ENCODE peak calls at places on chromosomes 11 and 22, in four cellular contexts. K is adrenal gland, B is GM23338, F is HCT116. V is an unnamed sample.

GRCh38 chr11:69240332-69241074 is 53.5 kb upstream of the MYEOV start:
- DNase-seq in K (peak), B (peak), F (peak), V (no peak)

GRCh38 chr22:48578138-48579034 is 1249.3 kb downstream of the BRD1 start:
- DNase-seq in K (no peak), B (no peak), F (no peak), V (peak)

GRCh38 chr11:33893711-33894401 is 2.0 kb upstream of the LMO2 start:
- DNase-seq in K (peak), B (no peak), F (no peak), V (no peak)

GRCh38 chr11:67303989-67304411 is 670 bp downstream of the SSH3 start:
- DNase-seq in K (peak), B (peak), F (no peak), V (no peak)

GRCh38 chr22:36237462-36238347 is 1.6 kb downstream of the APOL2 start:
- DNase-seq in K (peak), B (no peak), F (no peak), V (no peak)

GRCh38 chr11:118406599-118407166 is 5.3 kb downstream of the ATP5MG start:
- DNase-seq in K (no peak), B (no peak), F (no peak), V (no peak)

GRCh38 chr11:17410606-17411379 is 22.3 kb upstream of the KCNJ11 start:
- DNase-seq in K (peak), B (no peak), F (no peak), V (no peak)

GRCh38 chr22:28594784-28595324 is 84.8 kb downstream of the TTC28 start:
- DNase-seq in K (no peak), B (peak), F (peak), V (no peak)

GRCh38 chr11:2813141-2813908 is 72.2 kb downstream of the CDKN1C start:
- DNase-seq in K (no peak), B (no peak), F (no peak), V (no peak)

GRCh38 chr11:71186861-71187260 is 65.5 kb downstream of the SHANK2 start:
- DNase-seq in K (no peak), B (no peak), F (no peak), V (no peak)

GRCh38 chr11:72867970-72868369 is 53.8 kb downstream of the ATG16L2 start:
- DNase-seq in K (no peak), B (no peak), F (no peak), V (no peak)

GRCh38 chr11:64742940-64743590 is 877 bp downstream of the RASGRP2 start:
- DNase-seq in K (peak), B (peak), F (no peak), V (no peak)

GRCh38 chr22:19035474-19036228 is 86.6 kb downstream of the DGCR2 start:
- DNase-seq in K (peak), B (peak), F (no peak), V (no peak)

GRCh38 chr11:36114095-36114494 is 170.2 kb downstream of the LDLRAD3 start:
- DNase-seq in K (no peak), B (no peak), F (no peak), V (no peak)

GRCh38 chr11:116885951-116886629 is 48.7 kb upstream of the APOA1 start:
- DNase-seq in K (no peak), B (no peak), F (no peak), V (no peak)

GRCh38 chr11:3126901-3127691 is 38.0 kb downstream of the OSBPL5 start:
- DNase-seq in K (no peak), B (no peak), F (no peak), V (peak)

GRCh38 chr11:77039491-77040400 is 5.5 kb downstream of the B3GNT6 start:
- DNase-seq in K (no peak), B (peak), F (no peak), V (no peak)

GRCh38 chr11:26286472-26287066 is 45.4 kb upstream of the ANO3 start:
- DNase-seq in K (no peak), B (peak), F (no peak), V (no peak)

GRCh38 chr22:46581580-46582244 is 38.5 kb upstream of the GRAMD4 start:
- DNase-seq in K (no peak), B (no peak), F (no peak), V (no peak)

GRCh38 chr22:25702046-25702445 is 39.9 kb upstream of the MYO18B start:
- DNase-seq in K (no peak), B (no peak), F (no peak), V (no peak)

GRCh38 chr22:42336527-42337227 is 66.2 kb upstream of the TCF20 start:
- DNase-seq in K (peak), B (no peak), F (no peak), V (no peak)

GRCh38 chr11:114379394-114380069 is 20.8 kb downstream of the C11orf71 start:
- DNase-seq in K (peak), B (no peak), F (no peak), V (no peak)

GRCh38 chr11:65888163-65888814 is at the start of gene FIBP:
- DNase-seq in K (peak), B (peak), F (peak), V (peak)

GRCh38 chr22:49147617-49148175 is 680.0 kb downstream of the BRD1 start:
- DNase-seq in K (peak), B (no peak), F (no peak), V (peak)

GRCh38 chr11:67283490-67283963 is 5.6 kb upstream of the ANKRD13D start:
- DNase-seq in K (no peak), B (no peak), F (no peak), V (no peak)

GRCh38 chr11:70796601-70797000 is 398.3 kb downstream of the CTTN start:
- DNase-seq in K (no peak), B (peak), F (peak), V (no peak)

GRCh38 chr22:42904049-42904448 is 47.0 kb upstream of the ARFGAP3 start:
- DNase-seq in K (no peak), B (peak), F (no peak), V (no peak)

GRCh38 chr11:111795333-111795985 is 29.3 kb upstream of the PPP2R1B start:
- DNase-seq in K (peak), B (no peak), F (no peak), V (no peak)

GRCh38 chr11:89613916-89614315 is 96.2 kb upstream of the TRIM77 start:
- DNase-seq in K (no peak), B (no peak), F (no peak), V (no peak)

GRCh38 chr22:48247829-48248228 is 1485.4 kb downstream of the TBC1D22A start:
- DNase-seq in K (no peak), B (no peak), F (no peak), V (no peak)

DNA sequence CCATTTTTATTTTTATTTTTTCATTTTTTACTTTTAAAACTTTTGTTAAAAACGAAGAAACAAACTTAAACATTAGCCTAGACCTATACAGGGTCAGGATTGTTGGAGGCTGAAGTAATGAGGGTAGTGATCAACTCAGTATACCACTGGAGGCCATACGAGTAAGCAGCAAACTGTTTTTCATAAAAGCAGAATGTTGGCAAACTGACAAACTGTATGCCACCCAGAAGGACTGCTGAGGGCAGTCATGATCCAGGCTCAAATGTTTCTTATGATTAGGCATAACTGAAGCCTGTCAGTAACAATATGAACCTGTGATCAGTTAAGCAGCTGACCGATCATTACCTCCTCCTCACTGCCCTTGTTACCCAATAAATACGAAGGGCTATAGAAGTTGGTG is 10.2 kb upstream of the SC5D start:
- DNase-seq in K (no peak), B (no peak), F (no peak), V (no peak)
- TF ChIP-seq CTCF in K (no peak), B (no peak), F (no peak), V (no peak)

DNA sequence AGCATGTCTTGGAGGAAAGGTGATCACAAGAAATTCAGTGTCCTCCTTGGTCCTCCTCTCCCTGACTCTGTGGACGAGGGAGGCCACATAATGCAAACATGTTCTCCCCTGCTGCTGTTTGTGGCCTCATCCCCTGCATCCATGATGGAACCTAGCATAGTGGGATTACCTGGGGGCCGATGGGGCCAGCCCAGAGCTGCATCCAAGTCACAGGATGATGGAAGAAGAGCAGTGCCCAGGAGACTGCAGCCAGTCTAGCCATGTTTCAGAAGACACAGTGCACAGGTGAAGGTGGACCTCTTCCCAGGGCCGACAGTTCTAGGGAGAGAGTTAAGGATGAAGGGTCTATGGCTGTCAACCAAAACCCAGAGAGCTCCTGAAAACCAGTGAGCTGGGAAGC is 213.6 kb upstream of the B3GAT1 start:
- DNase-seq in K (peak), B (no peak), F (no peak), V (no peak)
- H3K4me3 ChIP-seq in K (no peak), B (no peak), F (no peak), V (no peak)

DNA sequence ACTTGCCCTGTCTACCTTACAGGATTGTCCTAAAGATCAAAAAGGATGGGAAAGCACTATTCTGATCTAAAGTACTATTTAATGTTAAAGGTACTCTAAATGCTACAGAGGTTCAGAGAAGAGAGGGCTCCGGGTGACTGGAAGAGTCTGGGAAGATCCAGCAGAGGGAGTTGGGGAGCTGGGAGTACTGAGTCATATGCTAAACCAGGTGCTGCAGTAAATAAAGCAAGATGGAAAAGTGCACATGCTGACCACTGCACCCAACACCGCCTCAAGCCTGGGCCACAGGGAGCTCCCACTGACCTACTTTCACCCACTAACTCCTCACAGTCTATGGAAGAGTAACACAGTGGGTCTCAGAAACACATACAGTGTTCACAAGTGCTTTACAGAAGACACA is 49.3 kb downstream of the WT1 start:
- DNase-seq in K (peak), B (peak), F (peak), V (no peak)
- TF ChIP-seq CTCF in K (peak), B (peak), F (peak), V (no peak)

GRCh38 chr22:50268655-50269113 is 1.5 kb downstream of the MAPK11 start:
- DNase-seq in K (no peak), B (no peak), F (no peak), V (no peak)
- H3K4me3 ChIP-seq in K (no peak), B (no peak), F (peak), V (peak)

GRCh38 chr11:41720761-41721160 is 261.3 kb upstream of the LRRC4C start:
- DNase-seq in K (no peak), B (no peak), F (no peak), V (no peak)
- TF ChIP-seq CTCF in K (no peak), B (no peak), F (no peak), V (no peak)

DNA sequence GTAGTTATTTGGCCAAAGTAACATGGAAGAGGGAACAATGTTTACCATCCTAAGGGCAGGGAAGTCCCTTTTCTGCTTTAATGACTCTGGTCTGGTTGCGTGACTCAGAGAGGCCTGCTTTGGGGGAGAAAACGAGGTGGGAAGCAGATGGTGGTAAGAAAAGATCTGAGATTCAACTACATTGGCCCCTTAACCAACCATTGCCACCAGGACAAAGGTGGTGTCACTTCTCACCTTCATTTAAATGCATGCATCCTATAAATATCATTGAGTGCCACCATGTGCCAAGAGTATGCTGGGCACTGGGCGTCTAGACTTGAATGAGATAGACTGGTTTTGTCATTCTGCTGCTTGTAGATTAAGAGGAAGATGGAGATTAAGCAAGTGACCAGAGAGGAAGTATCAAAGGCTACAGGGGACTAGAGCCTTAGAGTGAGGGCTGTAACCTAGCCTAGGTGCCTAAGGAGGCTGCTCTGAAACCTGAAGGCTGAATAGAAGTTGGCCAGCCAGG is 3.6 kb upstream of the SORL1 start:
- DNase-seq in K (no peak), B (no peak), F (no peak), V (no peak)
- H3K4me3 ChIP-seq in K (no peak), B (no peak), F (no peak), V (no peak)

GRCh38 chr11:90753546-90753945 is 530.7 kb upstream of the CHORDC1 start:
- DNase-seq in K (no peak), B (no peak), F (no peak), V (no peak)
- TF ChIP-seq CTCF in K (no peak), B (no peak), F (no peak), V (no peak)

GRCh38 chr11:57181678-57182305 is at the start of gene LRRC55:
- DNase-seq in K (no peak), B (no peak), F (no peak), V (no peak)
- H3K4me3 ChIP-seq in K (no peak), B (peak), F (no peak), V (no peak)

GRCh38 chr11:128484172-128484571 is 103.2 kb downstream of the ETS1 start:
- DNase-seq in K (no peak), B (peak), F (no peak), V (no peak)
- TF ChIP-seq CTCF in K (no peak), B (peak), F (peak), V (peak)

DNA sequence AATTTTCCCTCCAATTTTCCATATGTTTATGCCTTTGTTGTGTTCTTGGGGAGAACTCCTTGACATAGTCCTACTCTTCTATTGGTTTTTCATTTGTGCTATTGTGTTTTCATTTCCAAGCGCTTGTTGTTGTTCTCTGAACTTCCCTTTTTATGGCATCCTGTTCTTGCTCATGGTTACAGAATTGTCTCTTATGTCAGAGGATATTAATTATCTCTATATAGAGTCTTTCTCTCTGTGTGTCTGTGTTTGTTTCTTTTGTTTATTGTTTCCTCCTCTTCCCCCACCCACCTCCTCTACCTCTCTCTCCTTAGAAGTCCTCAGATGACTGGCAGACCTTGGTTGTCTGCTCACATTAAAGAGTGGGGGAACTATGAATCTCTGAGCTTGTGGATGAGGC is 69.9 kb downstream of the HORMAD2 start:
- DNase-seq in K (no peak), B (no peak), F (no peak), V (no peak)
- H3K4me3 ChIP-seq in K (no peak), B (no peak), F (no peak), V (no peak)

V was measured in dorsolateral prefrontal cortex.